ENCODE peak calls at places on chromosomes 6 and 20, in ten cellular contexts. One of them, this sample, is unnamed. For H3K4me1, the result is how much of the 10 kb centered on the place peaks cover.

GRCh38 chr6:18280084-18280483 is 15.8 kb upstream of the DEK start:
- DNase-seq in heart right ventricle: no peak
- DNase-seq in ovary: no peak
- DNase-seq in Peyer's patch: no peak
- DNase-seq in upper lobe of left lung: no peak
- DNase-seq in A549: no peak
- DNase-seq in GM23338: no peak
- DNase-seq in tibial nerve: no peak
- DNase-seq in SK-N-SH: no peak
- DNase-seq in OCI-LY7: no peak
- DNase-seq in this sample: no peak

GRCh38 chr6:110951986-110952794 is 6.3 kb upstream of the GTF3C6 start:
- DNase-seq in A549: peak
- DNase-seq in OCI-LY7: no peak
- DNase-seq in SK-N-SH: no peak
- DNase-seq in upper lobe of left lung: no peak
- DNase-seq in GM23338: no peak
- DNase-seq in ovary: no peak
- DNase-seq in heart right ventricle: no peak
- DNase-seq in tibial nerve: no peak
- DNase-seq in Peyer's patch: no peak
- DNase-seq in this sample: no peak

GRCh38 chr20:52420805-52421204 is 229.2 kb upstream of the ZFP64 start:
- DNase-seq in SK-N-SH: no peak
- DNase-seq in tibial nerve: no peak
- DNase-seq in OCI-LY7: no peak
- DNase-seq in heart right ventricle: no peak
- DNase-seq in ovary: no peak
- DNase-seq in upper lobe of left lung: no peak
- DNase-seq in A549: no peak
- DNase-seq in GM23338: no peak
- DNase-seq in Peyer's patch: no peak
- DNase-seq in this sample: no peak

GRCh38 chr6:109349419-109349987 is 32.8 kb downstream of the CD164 start:
- DNase-seq in OCI-LY7: no peak
- DNase-seq in A549: peak
- DNase-seq in Peyer's patch: no peak
- DNase-seq in tibial nerve: peak
- DNase-seq in ovary: peak
- DNase-seq in GM23338: no peak
- DNase-seq in heart right ventricle: peak
- DNase-seq in SK-N-SH: peak
- DNase-seq in upper lobe of left lung: peak
- DNase-seq in this sample: no peak

GRCh38 chr6:41646026-41646795 is 7.9 kb downstream of the MDFI start:
- DNase-seq in OCI-LY7: no peak
- DNase-seq in ovary: no peak
- DNase-seq in upper lobe of left lung: no peak
- DNase-seq in heart right ventricle: no peak
- DNase-seq in GM23338: no peak
- DNase-seq in A549: no peak
- DNase-seq in SK-N-SH: no peak
- DNase-seq in tibial nerve: no peak
- DNase-seq in Peyer's patch: no peak
- DNase-seq in this sample: peak

GRCh38 chr20:48697845-48698491 is 129.8 kb downstream of the PREX1 start:
- DNase-seq in heart right ventricle: peak
- DNase-seq in upper lobe of left lung: peak
- DNase-seq in A549: peak
- DNase-seq in Peyer's patch: no peak
- DNase-seq in OCI-LY7: no peak
- DNase-seq in SK-N-SH: peak
- DNase-seq in ovary: peak
- DNase-seq in GM23338: no peak
- DNase-seq in tibial nerve: peak
- DNase-seq in this sample: peak

GRCh38 chr6:91826128-91826527 is 1239.3 kb upstream of the MAP3K7 start:
- DNase-seq in Peyer's patch: no peak
- DNase-seq in heart right ventricle: no peak
- DNase-seq in A549: no peak
- DNase-seq in GM23338: no peak
- DNase-seq in OCI-LY7: no peak
- DNase-seq in tibial nerve: no peak
- DNase-seq in SK-N-SH: no peak
- DNase-seq in ovary: no peak
- DNase-seq in upper lobe of left lung: no peak
- DNase-seq in this sample: no peak

GRCh38 chr6:40732878-40733277 is 145.7 kb upstream of the LRFN2 start:
- DNase-seq in ovary: no peak
- DNase-seq in tibial nerve: no peak
- DNase-seq in heart right ventricle: no peak
- DNase-seq in upper lobe of left lung: no peak
- DNase-seq in SK-N-SH: no peak
- DNase-seq in A549: no peak
- DNase-seq in GM23338: no peak
- DNase-seq in Peyer's patch: no peak
- DNase-seq in OCI-LY7: no peak
- DNase-seq in this sample: no peak

GRCh38 chr6:14472964-14473363 is 355.4 kb downstream of the CD83 start:
- DNase-seq in heart right ventricle: peak
- DNase-seq in Peyer's patch: no peak
- DNase-seq in ovary: no peak
- DNase-seq in tibial nerve: no peak
- DNase-seq in SK-N-SH: no peak
- DNase-seq in OCI-LY7: no peak
- DNase-seq in upper lobe of left lung: no peak
- DNase-seq in GM23338: no peak
- DNase-seq in A549: no peak
- DNase-seq in this sample: no peak

GRCh38 chr6:3388786-3389185 is 68.1 kb downstream of the SLC22A23 start:
- DNase-seq in heart right ventricle: no peak
- DNase-seq in Peyer's patch: no peak
- DNase-seq in SK-N-SH: no peak
- DNase-seq in tibial nerve: no peak
- DNase-seq in OCI-LY7: peak
- DNase-seq in A549: no peak
- DNase-seq in GM23338: no peak
- DNase-seq in upper lobe of left lung: no peak
- DNase-seq in ovary: no peak
- DNase-seq in this sample: no peak

GRCh38 chr6:157019115-157019628 is 242.0 kb downstream of the ARID1B start:
- DNase-seq in SK-N-SH: peak
- DNase-seq in upper lobe of left lung: no peak
- DNase-seq in OCI-LY7: peak
- DNase-seq in A549: peak
- DNase-seq in GM23338: peak
- DNase-seq in tibial nerve: no peak
- DNase-seq in Peyer's patch: no peak
- DNase-seq in ovary: no peak
- DNase-seq in heart right ventricle: no peak
- DNase-seq in this sample: no peak

GRCh38 chr6:157019733-157020132 is 242.6 kb downstream of the ARID1B start:
- DNase-seq in GM23338: no peak
- DNase-seq in tibial nerve: no peak
- DNase-seq in upper lobe of left lung: no peak
- DNase-seq in heart right ventricle: no peak
- DNase-seq in A549: no peak
- DNase-seq in ovary: no peak
- DNase-seq in OCI-LY7: peak
- DNase-seq in Peyer's patch: no peak
- DNase-seq in SK-N-SH: no peak
- DNase-seq in this sample: no peak

GRCh38 chr6:157020398-157021266 is 243.5 kb downstream of the ARID1B start:
- DNase-seq in heart right ventricle: peak
- DNase-seq in SK-N-SH: peak
- DNase-seq in ovary: no peak
- DNase-seq in OCI-LY7: peak
- DNase-seq in upper lobe of left lung: peak
- DNase-seq in GM23338: peak
- DNase-seq in A549: peak
- DNase-seq in Peyer's patch: peak
- DNase-seq in tibial nerve: peak
- DNase-seq in this sample: no peak

GRCh38 chr6:157022022-157022740 is 245.0 kb downstream of the ARID1B start:
- DNase-seq in upper lobe of left lung: peak
- DNase-seq in tibial nerve: peak
- DNase-seq in SK-N-SH: peak
- DNase-seq in GM23338: peak
- DNase-seq in OCI-LY7: peak
- DNase-seq in heart right ventricle: peak
- DNase-seq in Peyer's patch: peak
- DNase-seq in ovary: peak
- DNase-seq in A549: peak
- DNase-seq in this sample: peak

DNA sequence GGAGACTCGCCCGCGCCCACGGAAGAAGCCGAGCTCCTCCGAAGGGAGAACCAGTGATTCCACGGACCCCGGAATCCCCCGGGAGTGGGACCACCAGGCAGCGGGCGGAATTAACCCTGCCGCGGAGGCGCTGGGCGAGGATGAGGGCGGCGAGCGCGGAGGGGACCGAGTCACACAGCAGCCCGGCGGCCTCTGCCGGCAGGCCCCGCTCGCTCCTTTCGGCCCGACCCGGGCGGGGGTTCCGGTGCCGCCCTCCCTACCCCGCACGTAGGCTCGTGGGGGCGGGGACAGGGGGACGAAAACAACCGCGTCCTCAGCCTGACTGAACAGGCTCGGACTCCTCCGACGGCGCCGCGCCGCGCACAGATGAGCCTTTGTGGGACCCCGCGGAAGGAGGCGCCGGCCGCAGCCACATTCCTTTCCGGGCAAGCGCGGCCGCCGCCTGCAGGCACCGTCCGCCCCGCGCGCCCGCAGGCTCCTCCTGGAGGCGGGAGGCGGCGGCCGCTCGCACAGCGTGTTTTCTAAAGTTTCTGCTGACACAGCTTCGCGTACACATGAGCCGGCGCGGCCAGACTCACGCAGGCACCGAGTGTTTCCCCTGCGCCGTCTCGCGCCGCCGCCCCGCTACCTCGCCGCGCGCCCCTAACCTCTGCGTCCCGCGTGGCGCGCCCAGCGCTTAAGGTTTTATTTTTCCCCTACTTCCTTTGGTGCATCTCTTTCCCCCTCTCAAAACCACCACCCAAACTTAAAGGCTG is 244.3 kb downstream of the ARID1B start:
- DNase-seq in SK-N-SH: peak
- DNase-seq in A549: peak
- DNase-seq in heart right ventricle: peak
- DNase-seq in upper lobe of left lung: peak
- DNase-seq in GM23338: peak
- DNase-seq in Peyer's patch: peak
- DNase-seq in OCI-LY7: peak
- DNase-seq in tibial nerve: peak
- DNase-seq in ovary: peak
- DNase-seq in this sample: peak
- TF ChIP-seq CTCF in SK-N-SH: peak
- TF ChIP-seq CTCF in A549: peak
- TF ChIP-seq CTCF in heart right ventricle: peak
- TF ChIP-seq CTCF in upper lobe of left lung: peak
- TF ChIP-seq CTCF in GM23338: peak
- TF ChIP-seq CTCF in Peyer's patch: no peak
- TF ChIP-seq CTCF in OCI-LY7: peak
- TF ChIP-seq CTCF in tibial nerve: peak
- TF ChIP-seq CTCF in ovary: peak
- TF ChIP-seq CTCF in this sample: peak

DNA sequence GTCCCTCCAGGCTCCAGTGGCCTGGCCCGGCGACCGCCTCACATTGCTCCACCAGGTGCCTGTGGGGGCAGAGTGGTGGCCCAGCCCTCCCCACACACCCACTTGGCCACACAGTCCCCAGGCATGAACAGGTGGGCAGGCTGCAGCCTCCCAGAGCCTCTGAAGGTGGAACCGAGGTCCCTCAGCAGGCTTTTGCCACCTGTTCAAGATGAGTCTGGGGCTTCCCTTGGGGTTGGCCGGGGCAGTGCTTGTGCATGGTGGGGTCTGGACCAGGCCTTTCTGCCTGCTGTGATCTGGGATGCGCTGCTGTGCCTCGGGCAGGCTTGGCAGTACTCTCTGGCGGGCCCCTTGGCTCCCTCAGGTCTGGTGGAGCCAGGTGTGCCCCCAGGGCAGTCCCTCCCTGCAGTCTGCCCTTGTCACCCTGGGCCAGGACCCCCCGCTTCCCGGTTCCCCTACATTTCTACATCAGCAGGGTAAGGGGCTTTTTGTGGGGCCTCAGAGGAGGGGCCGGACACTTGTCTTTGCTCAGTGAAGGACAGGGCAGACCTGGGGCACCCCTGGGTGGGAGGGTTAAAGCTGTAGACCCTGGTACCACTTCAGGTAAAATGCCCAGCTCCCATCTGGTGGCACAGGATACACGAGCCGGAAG is 2.7 kb upstream of the COL9A3 start:
- DNase-seq in SK-N-SH: no peak
- DNase-seq in A549: no peak
- DNase-seq in ovary: no peak
- DNase-seq in heart right ventricle: no peak
- DNase-seq in Peyer's patch: no peak
- DNase-seq in upper lobe of left lung: no peak
- DNase-seq in tibial nerve: no peak
- DNase-seq in GM23338: no peak
- DNase-seq in OCI-LY7: no peak
- DNase-seq in this sample: no peak
- H3K4me1 ChIP-seq in SK-N-SH: under half
- H3K4me1 ChIP-seq in A549: under half
- H3K4me1 ChIP-seq in ovary: under half
- H3K4me1 ChIP-seq in heart right ventricle: under half
- H3K4me1 ChIP-seq in Peyer's patch: under half
- H3K4me1 ChIP-seq in upper lobe of left lung: half or more
- H3K4me1 ChIP-seq in tibial nerve: under half
- H3K4me1 ChIP-seq in GM23338: under half
- H3K4me1 ChIP-seq in OCI-LY7: under half
- H3K4me1 ChIP-seq in this sample: under half

GRCh38 chr6:11778648-11779307 is at the start of gene ADTRP:
- DNase-seq in heart right ventricle: peak
- DNase-seq in OCI-LY7: no peak
- DNase-seq in upper lobe of left lung: peak
- DNase-seq in SK-N-SH: no peak
- DNase-seq in ovary: no peak
- DNase-seq in tibial nerve: no peak
- DNase-seq in A549: no peak
- DNase-seq in GM23338: no peak
- DNase-seq in Peyer's patch: no peak
- DNase-seq in this sample: peak
- H3K4me3 ChIP-seq in heart right ventricle: no peak
- H3K4me3 ChIP-seq in OCI-LY7: no peak
- H3K4me3 ChIP-seq in upper lobe of left lung: no peak
- H3K4me3 ChIP-seq in SK-N-SH: no peak
- H3K4me3 ChIP-seq in ovary: no peak
- H3K4me3 ChIP-seq in tibial nerve: no peak
- H3K4me3 ChIP-seq in A549: no peak
- H3K4me3 ChIP-seq in GM23338: no peak
- H3K4me3 ChIP-seq in Peyer's patch: peak
- H3K4me3 ChIP-seq in this sample: no peak

DNA sequence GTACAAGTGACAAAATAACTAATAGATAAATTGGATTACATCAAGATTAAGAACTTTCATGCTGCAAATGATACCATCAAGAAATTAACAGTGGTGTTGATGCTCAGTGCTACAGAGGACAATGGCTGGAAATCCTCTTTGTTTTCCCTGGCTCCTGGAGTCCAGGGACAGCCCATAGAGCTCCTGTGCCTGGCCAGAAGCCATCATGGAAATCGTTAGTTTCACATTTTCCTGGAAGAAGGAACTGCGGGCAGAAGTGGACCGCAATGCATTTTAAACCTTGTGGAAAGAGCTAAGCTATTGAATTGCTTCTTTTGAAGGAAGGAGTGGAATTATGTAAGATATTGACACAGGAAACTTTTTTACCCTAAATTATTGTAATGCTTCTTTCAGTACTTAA is 276.0 kb downstream of the GJA1 start:
- DNase-seq in upper lobe of left lung: no peak
- DNase-seq in heart right ventricle: peak
- DNase-seq in A549: no peak
- DNase-seq in OCI-LY7: no peak
- DNase-seq in GM23338: no peak
- DNase-seq in SK-N-SH: no peak
- DNase-seq in tibial nerve: no peak
- DNase-seq in ovary: no peak
- DNase-seq in Peyer's patch: no peak
- DNase-seq in this sample: no peak
- TF ChIP-seq CTCF in upper lobe of left lung: no peak
- TF ChIP-seq CTCF in heart right ventricle: no peak
- TF ChIP-seq CTCF in A549: no peak
- TF ChIP-seq CTCF in OCI-LY7: no peak
- TF ChIP-seq CTCF in GM23338: no peak
- TF ChIP-seq CTCF in SK-N-SH: no peak
- TF ChIP-seq CTCF in tibial nerve: no peak
- TF ChIP-seq CTCF in ovary: no peak
- TF ChIP-seq CTCF in Peyer's patch: no peak
- TF ChIP-seq CTCF in this sample: no peak

This sample was measured in tibial artery.